ENCODE peak calls at places on chromosome 11, in six cellular contexts. T, Q, D, H, Y and W are unnamed samples.

GRCh38 chr11:102577182-102577581 is 46.6 kb upstream of the MMP7 start:
- DNase-seq in T (no peak), Q (no peak), D (no peak), H (no peak), Y (no peak), W (no peak)

GRCh38 chr11:10455637-10456487 is 798 bp downstream of the AMPD3 start:
- DNase-seq in T (peak), Q (peak), D (peak), H (peak), Y (peak), W (peak)

GRCh38 chr11:32893947-32894827 is 1.6 kb downstream of the QSER1 start:
- DNase-seq in T (no peak), Q (peak), D (no peak), H (peak), Y (no peak), W (peak)

GRCh38 chr11:75565221-75565814 is 3.3 kb downstream of the SERPINH1 start:
- DNase-seq in T (peak), Q (peak), D (peak), H (peak), Y (no peak), W (no peak)

GRCh38 chr11:99370557-99371200 is 349.9 kb downstream of the CNTN5 start:
- DNase-seq in T (peak), Q (peak), D (peak), H (peak), Y (no peak), W (no peak)

GRCh38 chr11:84714316-84714780 is 912.8 kb downstream of the DLG2 start:
- DNase-seq in T (peak), Q (peak), D (peak), H (peak), Y (peak), W (peak)

GRCh38 chr11:78031629-78032028 is 8.6 kb upstream of the KCTD14 start:
- DNase-seq in T (no peak), Q (no peak), D (no peak), H (no peak), Y (no peak), W (no peak)

GRCh38 chr11:115958089-115959000 is 454.1 kb upstream of the CADM1 start:
- DNase-seq in T (no peak), Q (no peak), D (no peak), H (no peak), Y (no peak), W (no peak)

GRCh38 chr11:65445604-65446445 is 23.2 kb downstream of the NEAT1 start:
- DNase-seq in T (no peak), Q (peak), D (no peak), H (peak), Y (peak), W (no peak)

GRCh38 chr11:133740928-133741327 is 104.4 kb downstream of the SPATA19 start:
- DNase-seq in T (no peak), Q (no peak), D (no peak), H (no peak), Y (no peak), W (no peak)

GRCh38 chr11:133742388-133742787 is 102.9 kb downstream of the SPATA19 start:
- DNase-seq in T (no peak), Q (no peak), D (no peak), H (no peak), Y (no peak), W (no peak)

DNA sequence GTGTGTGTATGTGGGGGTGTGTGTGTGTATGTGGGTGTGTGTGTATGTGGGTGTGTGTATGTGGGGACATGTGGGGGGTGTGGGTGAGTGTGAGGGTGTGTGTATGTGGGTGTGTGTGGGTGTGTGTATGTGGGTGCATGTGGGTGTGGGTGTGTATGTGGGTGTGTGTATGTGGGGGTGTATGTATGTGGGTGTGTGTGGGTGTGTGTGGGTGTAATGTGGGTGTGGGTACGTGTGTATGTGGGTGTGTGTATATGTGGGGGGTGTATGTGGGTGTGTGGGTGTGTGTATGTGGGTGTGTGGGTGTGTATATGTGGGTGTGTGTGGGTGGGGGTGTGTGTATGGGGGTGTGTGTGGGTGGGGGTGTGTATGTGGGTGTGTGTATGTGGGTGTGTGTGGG is 106.7 kb downstream of the SPATA19 start:
- DNase-seq in T (no peak), Q (no peak), D (no peak), H (no peak), Y (no peak), W (no peak)
- H3K27ac ChIP-seq in T (no peak), Q (no peak), D (no peak), H (no peak), Y (no peak), W (no peak)

GRCh38 chr11:122659676-122660571 is 4.4 kb downstream of the UBASH3B start:
- DNase-seq in T (no peak), Q (no peak), D (no peak), H (no peak), Y (no peak), W (no peak)

GRCh38 chr11:122653911-122654310 is 1.6 kb upstream of the UBASH3B start:
- DNase-seq in T (no peak), Q (no peak), D (no peak), H (no peak), Y (no peak), W (no peak)

GRCh38 chr11:122655527-122656072 is at the start of gene UBASH3B:
- DNase-seq in T (peak), Q (peak), D (peak), H (peak), Y (peak), W (peak)

GRCh38 chr11:122656073-122656630 is 630 bp downstream of the UBASH3B start:
- DNase-seq in T (peak), Q (peak), D (peak), H (peak), Y (peak), W (peak)

GRCh38 chr11:122656631-122657101 is 1.1 kb downstream of the UBASH3B start:
- DNase-seq in T (peak), Q (peak), D (peak), H (peak), Y (peak), W (no peak)
- TF ChIP-seq CTCF in T (no peak), Q (no peak), D (no peak), H (no peak), Y (peak), W (no peak)

DNA sequence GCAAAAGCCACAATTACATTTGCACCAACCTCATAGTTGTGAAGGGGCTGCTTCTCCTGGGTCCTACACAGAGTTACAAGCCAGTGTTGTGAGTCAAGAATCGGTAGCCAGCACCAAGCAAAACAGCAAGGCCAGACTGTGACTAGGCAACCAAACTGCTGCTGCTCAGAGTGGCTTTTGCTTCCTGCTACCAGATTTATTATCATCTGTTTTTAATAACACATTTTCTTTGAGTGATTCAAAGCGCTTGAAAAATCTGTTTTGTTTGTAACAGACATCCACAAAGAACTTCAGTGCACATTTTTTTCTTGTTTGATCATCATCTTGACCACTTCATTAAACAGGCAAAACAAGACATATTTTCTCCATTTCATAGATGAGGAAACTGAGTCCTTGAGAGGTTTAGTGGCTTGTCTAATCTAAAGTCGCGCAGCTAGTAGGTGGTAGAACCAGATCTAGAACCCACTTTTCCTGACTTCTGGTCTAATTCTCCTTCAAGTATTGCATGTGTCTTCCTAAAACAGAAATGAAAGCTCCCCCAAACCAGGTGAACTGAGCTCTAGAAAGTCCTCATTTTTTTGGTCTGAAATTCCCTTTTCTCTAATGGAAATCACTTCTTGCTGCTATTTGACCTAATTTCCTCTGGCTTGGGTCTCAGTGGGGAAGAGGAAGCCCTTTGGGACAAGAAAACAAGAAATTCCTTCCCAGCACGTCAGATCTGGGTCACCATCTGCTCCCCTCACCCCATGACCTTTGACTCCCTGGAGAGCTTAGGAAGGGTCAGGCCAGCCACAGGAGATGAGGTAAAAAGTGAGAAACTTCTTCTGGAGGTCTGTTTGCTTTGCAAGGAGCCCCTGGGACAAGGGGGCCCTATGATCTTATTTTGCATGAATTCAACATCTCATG is 39.9 kb downstream of the CWC15 start:
- DNase-seq in T (peak), Q (peak), D (peak), H (peak), Y (no peak), W (no peak)
- H3K27ac ChIP-seq in T (peak), Q (no peak), D (peak), H (no peak), Y (peak), W (no peak)

GRCh38 chr11:64285885-64286800 is 495 bp downstream of the GPR137 start:
- DNase-seq in T (no peak), Q (peak), D (no peak), H (peak), Y (peak), W (no peak)
- TF ChIP-seq CTCF in T (no peak), Q (peak), D (no peak), H (no peak), Y (no peak), W (no peak)

GRCh38 chr11:117057317-117057716 is 40.9 kb downstream of the SIK3 start:
- DNase-seq in T (no peak), Q (no peak), D (no peak), H (no peak), Y (no peak), W (no peak)

GRCh38 chr11:117055449-117055848 is 42.8 kb downstream of the SIK3 start:
- DNase-seq in T (no peak), Q (no peak), D (no peak), H (no peak), Y (no peak), W (no peak)

GRCh38 chr11:117059611-117060010 is 38.6 kb downstream of the SIK3 start:
- DNase-seq in T (no peak), Q (no peak), D (no peak), H (no peak), Y (no peak), W (no peak)

GRCh38 chr11:117058761-117059233 is 39.4 kb downstream of the SIK3 start:
- DNase-seq in T (no peak), Q (no peak), D (no peak), H (no peak), Y (no peak), W (no peak)

DNA sequence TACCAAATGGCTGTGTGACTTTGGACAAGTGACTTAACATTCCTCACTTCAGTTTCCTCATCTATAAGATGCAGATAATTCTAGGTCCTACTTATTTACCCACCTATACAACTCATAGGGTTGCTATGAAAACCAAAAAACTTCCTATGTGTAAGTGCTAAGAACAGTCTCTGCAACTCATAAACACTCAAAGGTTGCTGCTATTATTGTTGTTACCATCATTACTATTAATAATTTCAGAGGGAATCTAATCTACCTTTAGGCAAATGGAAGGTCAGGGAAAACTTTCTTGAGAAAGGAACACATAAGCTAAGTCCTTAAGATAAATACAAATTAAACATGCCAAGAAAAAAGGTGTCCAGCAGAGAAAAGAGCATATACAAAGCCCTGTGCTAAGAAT is 40.5 kb downstream of the SIK3 start:
- DNase-seq in T (no peak), Q (no peak), D (no peak), H (no peak), Y (no peak), W (no peak)
- H3K27ac ChIP-seq in T (no peak), Q (no peak), D (no peak), H (no peak), Y (no peak), W (no peak)

DNA sequence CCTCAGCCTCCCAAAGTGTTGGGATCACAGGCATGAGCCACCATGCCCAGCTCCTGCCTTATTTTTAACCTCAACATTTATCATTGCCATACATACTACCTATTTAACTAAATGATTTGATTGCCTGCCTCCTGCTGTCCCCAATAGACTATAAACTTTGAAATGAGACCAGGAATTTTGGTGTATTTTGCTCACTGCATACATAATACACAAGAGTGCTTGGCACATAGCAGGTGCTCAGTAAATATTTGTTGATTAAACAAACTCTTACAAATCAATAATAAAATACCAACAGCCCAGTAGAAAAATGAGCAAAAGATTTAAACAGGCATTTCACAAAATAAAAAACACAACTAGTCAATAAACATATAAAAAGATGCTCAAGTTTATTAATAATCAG is 49.5 kb upstream of the PHF21A start:
- DNase-seq in T (no peak), Q (no peak), D (no peak), H (no peak), Y (no peak), W (no peak)
- TF ChIP-seq CTCF in T (no peak), Q (no peak), D (no peak), H (no peak), Y (no peak), W (no peak)

GRCh38 chr11:86955111-86955673 is at the start of gene FZD4:
- DNase-seq in T (peak), Q (peak), D (peak), H (peak), Y (peak), W (peak)
- H3K27ac ChIP-seq in T (peak), Q (peak), D (peak), H (peak), Y (peak), W (peak)

GRCh38 chr11:13669544-13670488 is 1.3 kb downstream of the FAR1 start:
- DNase-seq in T (no peak), Q (no peak), D (no peak), H (no peak), Y (no peak), W (no peak)
- TF ChIP-seq CTCF in T (no peak), Q (no peak), D (no peak), H (no peak), Y (no peak), W (no peak)

DNA sequence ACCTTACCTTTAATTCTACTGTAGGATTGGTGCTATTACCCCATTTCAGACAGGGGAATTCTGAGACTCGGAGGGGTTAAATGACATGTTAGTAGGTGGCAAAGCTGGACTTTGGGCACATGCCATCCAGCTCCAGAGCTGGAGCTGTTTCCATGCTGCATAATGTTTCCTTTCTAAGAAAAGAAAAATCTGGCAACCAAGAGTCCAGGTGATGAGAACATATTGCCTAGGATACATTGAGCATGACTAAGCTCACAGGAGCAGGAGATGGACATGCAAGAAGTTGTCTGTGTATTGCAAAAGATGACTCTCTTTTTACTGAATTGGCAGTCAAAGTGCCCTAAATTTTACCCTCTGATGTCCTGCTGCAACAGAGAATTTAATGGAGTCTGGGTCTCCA is 150.8 kb upstream of the SYT13 start:
- DNase-seq in T (no peak), Q (no peak), D (no peak), H (no peak), Y (no peak), W (no peak)
- H3K27ac ChIP-seq in T (no peak), Q (no peak), D (no peak), H (no peak), Y (no peak), W (no peak)

DNA sequence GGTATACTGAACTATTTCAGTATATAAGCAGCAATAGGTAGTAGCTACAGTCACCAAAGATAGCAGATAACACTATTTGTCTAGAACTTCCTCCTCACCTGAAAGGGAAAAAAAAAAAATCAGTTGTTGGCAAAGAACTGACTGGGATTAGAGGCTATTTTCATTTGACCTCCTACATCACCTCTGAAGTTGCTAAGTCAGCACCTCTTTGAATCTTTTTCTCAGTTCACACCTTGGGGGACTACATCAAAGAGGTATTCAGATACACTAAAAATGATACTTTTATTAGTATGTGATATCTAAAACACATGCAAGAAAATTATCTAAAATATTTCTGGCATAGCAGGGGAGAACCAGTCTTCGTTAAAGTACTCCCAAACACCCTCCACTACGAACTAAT is 16.2 kb downstream of the MSANTD2 start:
- DNase-seq in T (no peak), Q (no peak), D (no peak), H (no peak), Y (no peak), W (no peak)
- TF ChIP-seq CTCF in T (no peak), Q (no peak), D (no peak), H (no peak), Y (no peak), W (no peak)